ENCODE peak calls at places on chromosomes 5 and 9, in eight cellular contexts. K is NCI-H1105, U is left ventricle myocardium inferior, E is coronary artery, J is NCI-H524, N is AG20443, X is pancreas, P is cardiac muscle cell. L is an unnamed sample.

GRCh38 chr5:98905857-98906688 is 22.7 kb downstream of the CHD1 start:
- DNase-seq in N (peak), U (no peak), K (no peak), P (peak), J (no peak), X (no peak), E (no peak), L (no peak)

GRCh38 chr9:135335691-135336181 is 143.8 kb upstream of the PPP1R26 start:
- DNase-seq in J (no peak), P (no peak), N (no peak), E (peak), U (no peak), K (no peak), X (no peak), L (no peak)

GRCh38 chr5:10831416-10831815 is 70.4 kb upstream of the DAP start:
- DNase-seq in E (no peak), J (no peak), U (no peak), P (peak), K (no peak), X (no peak), N (peak), L (no peak)

GRCh38 chr5:167642779-167643517 is 648.5 kb upstream of the WWC1 start:
- DNase-seq in N (peak), E (no peak), U (no peak), P (peak), X (no peak), J (no peak), K (no peak), L (no peak)

GRCh38 chr5:88486466-88486865 is 217.8 kb upstream of the TMEM161B start:
- DNase-seq in X (no peak), U (no peak), E (no peak), P (no peak), N (no peak), K (no peak), J (no peak), L (no peak)

GRCh38 chr5:40904205-40904993 is 4.9 kb upstream of the C7 start:
- DNase-seq in U (peak), X (peak), N (peak), K (peak), P (peak), J (peak), E (no peak), L (peak)

GRCh38 chr5:179926657-179927056 is 19.0 kb upstream of the TBC1D9B start:
- DNase-seq in N (no peak), P (no peak), K (no peak), J (no peak), E (no peak), X (no peak), U (no peak), L (no peak)

GRCh38 chr9:109448223-109448622 is 49.9 kb downstream of the PTPN3 start:
- DNase-seq in P (peak), K (no peak), X (no peak), N (no peak), U (no peak), E (no peak), J (no peak), L (no peak)

GRCh38 chr5:74233571-74233970 is 407.0 kb downstream of the ENC1 start:
- DNase-seq in J (no peak), P (no peak), U (no peak), K (no peak), N (peak), X (no peak), E (no peak), L (no peak)

GRCh38 chr5:113169720-113170119 is 193.1 kb downstream of the DCP2 start:
- DNase-seq in U (no peak), P (peak), K (no peak), N (no peak), J (no peak), E (no peak), X (no peak), L (no peak)

GRCh38 chr5:165334186-165334585 is 1828.8 kb downstream of the MAT2B start:
- DNase-seq in N (no peak), U (no peak), K (no peak), X (no peak), E (no peak), P (peak), J (no peak), L (no peak)

GRCh38 chr5:36569456-36569855 is 37.0 kb upstream of the SLC1A3 start:
- DNase-seq in E (no peak), N (peak), P (peak), X (no peak), K (no peak), U (peak), J (no peak), L (peak)

GRCh38 chr5:137695651-137696428 is 40.0 kb downstream of the KLHL3 start:
- DNase-seq in U (no peak), K (no peak), P (peak), E (no peak), N (no peak), J (no peak), X (no peak), L (no peak)

GRCh38 chr5:72634444-72634843 is 127.2 kb upstream of the ZNF366 start:
- DNase-seq in E (no peak), N (no peak), J (no peak), U (no peak), K (no peak), P (no peak), X (no peak), L (no peak)

GRCh38 chr9:81661339-81661738 is 28.0 kb downstream of the TLE1 start:
- DNase-seq in X (no peak), K (peak), N (no peak), E (no peak), P (no peak), U (no peak), J (no peak), L (no peak)

GRCh38 chr5:56088967-56089829 is 94.4 kb upstream of the IL6ST start:
- DNase-seq in E (no peak), K (no peak), X (no peak), P (peak), J (no peak), N (peak), U (no peak), L (no peak)

GRCh38 chr9:13728917-13729811 is 449.7 kb upstream of the MPDZ start:
- DNase-seq in P (peak), N (no peak), X (no peak), U (no peak), E (no peak), J (no peak), K (no peak), L (no peak)

GRCh38 chr5:24598926-24599325 is 45.9 kb downstream of the CDH10 start:
- DNase-seq in N (no peak), X (no peak), K (peak), P (no peak), U (no peak), J (peak), E (no peak), L (no peak)

GRCh38 chr5:172104021-172104420 is 84.0 kb downstream of the STK10 start:
- DNase-seq in K (no peak), U (peak), J (no peak), N (no peak), P (no peak), X (no peak), E (no peak), L (no peak)

GRCh38 chr5:5492087-5492933 is 69.8 kb downstream of the ICE1 start:
- DNase-seq in P (peak), J (peak), N (peak), X (peak), U (no peak), K (peak), E (no peak), L (no peak)

GRCh38 chr5:110013042-110013441 is 323.3 kb downstream of the MAN2A1 start:
- DNase-seq in E (no peak), P (no peak), K (no peak), J (no peak), X (no peak), N (no peak), U (no peak), L (no peak)

GRCh38 chr5:140349244-140349643 is 2.8 kb upstream of the HBEGF start:
- DNase-seq in K (no peak), J (no peak), N (no peak), E (no peak), P (no peak), X (no peak), U (no peak), L (no peak)

GRCh38 chr9:91419222-91420191 is 4.1 kb downstream of the NFIL3 start:
- DNase-seq in U (no peak), P (peak), N (peak), E (no peak), X (peak), K (no peak), J (no peak), L (no peak)

GRCh38 chr9:91994422-91994821 is 44.4 kb upstream of the ROR2 start:
- DNase-seq in U (no peak), E (no peak), K (no peak), X (no peak), N (no peak), P (no peak), J (no peak), L (no peak)

L was measured in posterior cingulate gyrus.